ENCODE peak calls at places on chromosomes 12 and 14, in eight cellular contexts. O, D, P, E, I, R, M and Z are unnamed samples.

GRCh38 chr12:111558107-111558376 is 41.1 kb downstream of the ATXN2 start:
- DNase-seq in P (no peak), R (no peak), I (peak; percentile 34), E (no peak), M (no peak), D (no peak), O (no peak), Z (no peak)

GRCh38 chr14:33307691-33308369 is 369.2 kb downstream of the NPAS3 start:
- DNase-seq in M (peak; percentile 69), P (peak; percentile 17), O (no peak), E (no peak), R (no peak), D (no peak), I (peak; percentile 75), Z (peak; percentile 77)

GRCh38 chr14:49688701-49689030 is 652 bp upstream of the POLE2 start:
- DNase-seq in P (no peak), I (no peak), R (no peak), E (no peak), O (no peak), M (no peak), D (no peak), Z (no peak)

GRCh38 chr14:22973217-22974032 is 8.9 kb downstream of the AJUBA start:
- DNase-seq in E (no peak), P (peak; percentile 64), I (peak; percentile 58), M (peak; percentile 77), D (peak; percentile 58), O (peak; percentile 49), R (no peak), Z (peak; percentile 55)

GRCh38 chr14:68282479-68283377 is 463.1 kb downstream of the RAD51B start:
- DNase-seq in O (no peak), I (no peak), R (no peak), E (no peak), D (peak; percentile 83), P (no peak), M (no peak), Z (no peak)

GRCh38 chr14:105146181-105146975 is 22.2 kb downstream of the JAG2 start:
- DNase-seq in R (no peak), E (peak; percentile 44), P (no peak), M (no peak), D (no peak), I (no peak), O (no peak), Z (peak; percentile 10)

GRCh38 chr14:26846388-26846787 is 248.6 kb upstream of the NOVA1 start:
- DNase-seq in I (no peak), D (no peak), R (no peak), P (no peak), O (no peak), M (peak; percentile 3), E (no peak), Z (no peak)

GRCh38 chr12:89825591-89826449 is 117.2 kb upstream of the ATP2B1 start:
- DNase-seq in M (peak; percentile 34), E (no peak), D (no peak), R (no peak), O (no peak), P (no peak), I (peak; percentile 13), Z (no peak)

GRCh38 chr12:3129301-3130052 is 52.3 kb downstream of the TSPAN9 start:
- DNase-seq in M (peak; percentile 84), O (no peak), I (peak; percentile 91), R (no peak), E (no peak), D (peak; percentile 32), P (no peak), Z (no peak)

GRCh38 chr12:53981652-53982565 is 3.0 kb upstream of the HOXC10 start:
- DNase-seq in M (no peak), I (no peak), P (no peak), R (no peak), E (no peak), D (no peak), O (no peak), Z (no peak)
- H3K4me3 ChIP-seq in M (no peak overlapping the region), I (no peak overlapping the region), P (no peak overlapping the region), R (no peak overlapping the region), E (no peak overlapping the region), D (no peak overlapping the region), O (no peak overlapping the region), Z (no peak overlapping the region)

DNA sequence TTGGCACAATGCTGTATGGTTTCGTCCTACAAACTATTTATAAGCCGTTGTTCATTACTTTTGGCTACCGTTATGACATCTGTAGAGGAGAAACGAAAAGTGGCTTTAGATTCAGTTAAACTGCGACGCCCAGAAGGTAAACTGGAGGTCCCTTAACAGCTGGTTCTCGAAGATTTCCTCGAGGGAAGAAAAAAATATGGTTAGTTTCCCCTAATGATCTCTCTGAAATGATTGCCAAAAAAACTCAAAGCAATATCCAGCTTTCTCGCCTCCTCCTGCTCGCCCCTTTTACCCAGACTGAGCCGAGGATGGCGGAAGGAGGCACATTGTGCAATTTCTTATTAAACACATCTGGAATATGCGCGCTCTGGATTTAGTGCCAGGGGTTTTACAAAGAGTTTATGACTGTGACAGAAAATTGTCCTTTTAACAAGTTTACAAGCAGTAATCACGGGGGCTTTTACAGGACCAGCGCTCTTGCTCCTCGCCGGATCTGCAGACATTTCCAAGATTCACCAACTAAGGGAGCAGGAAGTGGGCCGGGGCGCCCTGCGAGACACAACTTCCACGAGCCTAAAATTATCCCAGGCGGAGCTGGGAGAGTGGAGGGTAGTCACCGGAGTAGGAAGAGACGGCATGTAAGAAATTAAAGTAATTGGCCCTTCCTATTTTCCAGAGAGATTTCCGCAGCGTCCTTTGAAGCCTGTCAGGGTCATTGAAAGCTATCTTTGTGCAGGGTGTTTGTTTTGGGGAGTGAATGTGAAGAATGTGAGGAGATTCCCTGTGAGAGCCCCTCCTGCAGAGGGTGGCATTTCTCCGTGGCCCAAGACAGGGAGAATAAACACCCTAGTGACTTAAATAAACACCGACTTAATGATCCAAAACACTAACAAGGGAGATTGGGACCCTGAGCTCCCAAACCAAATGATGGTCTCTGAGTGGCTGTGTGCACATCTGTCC is 5.6 kb downstream of the SIX1 start:
- DNase-seq in I (no peak), O (peak; percentile 61), P (no peak), R (no peak), E (no peak), D (no peak), M (no peak), Z (no peak)
- H3K4me3 ChIP-seq in I (peak overlapping the region; percentile 4), O (no peak overlapping the region), P (no peak overlapping the region), R (no peak overlapping the region), E (no peak overlapping the region), D (no peak overlapping the region), M (no peak overlapping the region), Z (no peak overlapping the region)

DNA sequence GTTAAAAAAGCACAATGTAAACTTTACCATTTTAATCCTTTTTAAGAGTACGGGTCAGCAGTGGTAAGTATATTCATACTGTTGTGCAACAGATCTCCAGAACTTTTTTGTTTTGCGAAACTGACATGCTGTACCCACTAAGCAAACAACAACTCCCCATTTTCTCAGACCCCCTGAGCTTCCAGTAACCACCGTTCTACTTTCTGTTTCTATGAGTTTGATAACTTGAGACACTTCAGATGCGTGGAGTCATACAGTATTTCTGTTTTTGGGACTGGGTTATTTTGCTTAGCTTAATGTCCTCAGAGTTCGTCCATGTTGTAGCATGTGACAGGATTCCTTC is 38.0 kb downstream of the CHST11 start:
- DNase-seq in R (no peak), P (no peak), D (peak; percentile 73), O (no peak), E (no peak), M (peak; percentile 63), I (no peak), Z (no peak)
- H3K4me3 ChIP-seq in R (peak overlapping the region; percentile 4), P (no peak overlapping the region), D (peak overlapping the region; percentile 79), O (no peak overlapping the region), E (peak overlapping the region; percentile 7), M (no peak overlapping the region), I (no peak overlapping the region), Z (no peak overlapping the region)

DNA sequence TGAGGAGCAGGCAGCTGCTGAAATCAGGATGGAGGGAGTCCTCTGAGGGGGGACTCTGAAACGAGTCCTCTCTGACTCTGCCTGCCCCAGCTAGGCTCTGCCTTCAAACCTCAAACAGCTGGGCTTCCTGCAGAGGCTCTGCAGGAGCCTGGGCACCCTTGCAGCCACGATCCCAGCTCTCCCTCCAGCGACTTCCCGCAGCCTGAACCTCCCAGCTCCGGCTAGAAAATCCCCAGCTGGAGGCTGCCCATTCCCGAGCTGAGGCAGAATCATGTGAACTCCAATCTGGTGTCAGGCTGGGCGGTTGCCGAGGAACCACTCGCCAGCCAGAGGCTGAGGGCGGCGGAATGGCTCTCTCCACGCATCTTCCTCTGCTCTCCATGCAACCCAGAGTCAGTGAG is at the start of gene GPR68:
- DNase-seq in M (peak; percentile 82), D (peak; percentile 70), E (no peak), R (no peak), P (peak; percentile 78), O (no peak), I (no peak), Z (peak; percentile 57)
- H3K4me3 ChIP-seq in M (no peak within 1 kb of the TSS), D (peak within 1 kb of the TSS; percentile 92), E (no peak within 1 kb of the TSS), R (no peak within 1 kb of the TSS), P (no peak within 1 kb of the TSS), O (no peak within 1 kb of the TSS), I (no peak within 1 kb of the TSS), Z (no peak within 1 kb of the TSS)

GRCh38 chr14:53949201-53949600 is 7.4 kb downstream of the BMP4 start:
- DNase-seq in I (no peak), R (no peak), D (no peak), P (no peak), E (no peak), M (no peak), O (no peak), Z (no peak)
- H3K4me3 ChIP-seq in I (no peak overlapping the region), R (no peak overlapping the region), D (no peak overlapping the region), P (no peak overlapping the region), E (no peak overlapping the region), M (no peak overlapping the region), O (no peak overlapping the region), Z (no peak overlapping the region)

GRCh38 chr12:130874696-130875095 is 2.8 kb downstream of the RAN start:
- DNase-seq in E (no peak), R (no peak), P (no peak), I (no peak), D (no peak), M (no peak), O (no peak), Z (no peak)
- H3K4me3 ChIP-seq in E (no peak overlapping the region), R (no peak overlapping the region), P (no peak overlapping the region), I (no peak overlapping the region), D (peak overlapping the region; percentile 95), M (no peak overlapping the region), O (no peak overlapping the region), Z (peak overlapping the region; percentile 100)